ENCODE peak calls at places on chromosomes 3 and 15, in seven cellular contexts. C is NCI-H2081; Q is 8988T; B is CD8-positive, alpha-beta memory T cell; N is stimulated activated CD8-positive, alpha-beta memory T cell treated with anti-CD3 and anti-CD28 coated beads, Interleukin-4, amount 100 ng/mL, for 4 hours; D is NAMALWA; A is HuH-7. P is an unnamed sample.

GRCh38 chr3:154111365-154111764 is 9.8 kb upstream of the ARHGEF26 start:
- DNase-seq in C (no peak), Q (no peak), B (no peak), N (no peak), D (no peak), A (no peak), P (no peak)

GRCh38 chr15:78841307-78841706 is 30.0 kb upstream of the ADAMTS7 start:
- DNase-seq in C (no peak), Q (no peak), B (no peak), N (no peak), D (no peak), A (no peak), P (no peak)

GRCh38 chr15:71195242-71195641 is 80.0 kb downstream of the THSD4 start:
- DNase-seq in C (no peak), Q (peak; percentile 46), B (no peak), N (no peak), D (no peak), A (peak; percentile 28), P (no peak)

GRCh38 chr3:166123576-166123975 is 286.4 kb upstream of the BCHE start:
- DNase-seq in C (no peak), Q (no peak), B (no peak), N (no peak), D (no peak), A (no peak), P (no peak)

GRCh38 chr15:53378096-53378620 is 381.3 kb downstream of the WDR72 start:
- DNase-seq in C (no peak), Q (no peak), B (no peak), N (no peak), D (no peak), A (no peak), P (no peak)

GRCh38 chr3:180762866-180763265 is 83.6 kb upstream of the CCDC39 start:
- DNase-seq in C (no peak), Q (no peak), B (no peak), N (no peak), D (no peak), A (no peak), P (no peak)

GRCh38 chr15:73386238-73386637 is 17.5 kb upstream of the HCN4 start:
- DNase-seq in C (no peak), Q (no peak), B (no peak), N (no peak), D (no peak), A (no peak), P (no peak)

GRCh38 chr15:40859206-40859851 is 14.7 kb downstream of the RHOV start:
- DNase-seq in C (peak; percentile 72), Q (no peak), B (peak; percentile 74), N (peak; percentile 52), D (peak; percentile 87), A (peak; percentile 67), P (peak; percentile 52)

GRCh38 chr15:76060098-76060989 is 559 bp downstream of the TMEM266 start:
- DNase-seq in C (no peak), Q (no peak), B (peak; percentile 35), N (peak; percentile 13), D (peak; percentile 33), A (no peak), P (peak; percentile 13)

GRCh38 chr15:82045179-82045891 is 483 bp downstream of the MEX3B start:
- DNase-seq in C (peak; percentile 36), Q (no peak), B (no peak), N (no peak), D (peak; percentile 36), A (peak; percentile 40), P (no peak)

GRCh38 chr15:75928680-75929608 is 25.3 kb downstream of the FBXO22 start:
- DNase-seq in C (no peak), Q (no peak), B (no peak), N (no peak), D (peak; percentile 75), A (peak; percentile 36), P (no peak)

GRCh38 chr3:194667363-194667762 is 4.6 kb downstream of the LSG1 start:
- DNase-seq in C (no peak), Q (no peak), B (no peak), N (no peak), D (no peak), A (no peak), P (no peak)

GRCh38 chr15:69265347-69265955 is 33.3 kb upstream of the PAQR5 start:
- DNase-seq in C (no peak), Q (no peak), B (no peak), N (no peak), D (peak; percentile 54), A (peak; percentile 40), P (no peak)

GRCh38 chr3:113695426-113695817 is 1.0 kb downstream of the USF3 start:
- DNase-seq in C (no peak), Q (no peak), B (no peak), N (no peak), D (no peak), A (no peak), P (no peak)

GRCh38 chr3:37324752-37325407 is 150.5 kb upstream of the LRRFIP2 start:
- DNase-seq in C (no peak), Q (no peak), B (no peak), N (no peak), D (no peak), A (no peak), P (no peak)

GRCh38 chr15:60605879-60606304 is 127.0 kb upstream of the ICE2 start:
- DNase-seq in C (no peak), Q (no peak), B (no peak), N (no peak), D (no peak), A (no peak), P (no peak)

GRCh38 chr3:58783845-58784244 is 117.3 kb upstream of the FAM3D start:
- DNase-seq in C (no peak), Q (no peak), B (no peak), N (no peak), D (peak; percentile 0), A (no peak), P (no peak)

GRCh38 chr3:14133188-14133800 is 8.4 kb downstream of the TMEM43 start:
- DNase-seq in C (no peak), Q (peak; percentile 8), B (no peak), N (no peak), D (no peak), A (no peak), P (no peak)

GRCh38 chr3:51306093-51306492 is 79.0 kb upstream of the MANF start:
- DNase-seq in C (no peak), Q (no peak), B (no peak), N (no peak), D (no peak), A (no peak), P (no peak)

GRCh38 chr15:63181658-63182057 is 7.7 kb upstream of the RAB8B start:
- DNase-seq in C (no peak), Q (no peak), B (no peak), N (no peak), D (no peak), A (no peak), P (no peak)

GRCh38 chr3:10557783-10558373 is 52.5 kb upstream of the ATP2B2 start:
- DNase-seq in C (no peak), Q (no peak), B (no peak), N (no peak), D (no peak), A (no peak), P (no peak)

GRCh38 chr3:58383476-58383875 is 50.2 kb downstream of the PDHB start:
- DNase-seq in C (no peak), Q (no peak), B (no peak), N (no peak), D (no peak), A (no peak), P (no peak)

GRCh38 chr15:68372291-68372811 is 59.6 kb downstream of the ITGA11 start:
- DNase-seq in C (no peak), Q (peak; percentile 40), B (no peak), N (no peak), D (no peak), A (peak; percentile 51), P (no peak)

GRCh38 chr3:149473314-149473990 is 1.0 kb upstream of the TM4SF4 start:
- DNase-seq in C (no peak), Q (no peak), B (no peak), N (no peak), D (no peak), A (no peak), P (no peak)

GRCh38 chr3:195803309-195803908 is 8.3 kb downstream of the MUC4 start:
- DNase-seq in C (no peak), Q (no peak), B (no peak), N (no peak), D (no peak), A (no peak), P (no peak)

GRCh38 chr15:89104172-89104564 is 15.9 kb downstream of the ABHD2 start:
- DNase-seq in C (no peak), Q (no peak), B (no peak), N (no peak), D (no peak), A (no peak), P (no peak)

GRCh38 chr3:119294889-119295769 is 946 bp downstream of the ARHGAP31 start:
- DNase-seq in C (no peak), Q (no peak), B (peak; percentile 38), N (peak; percentile 54), D (peak; percentile 72), A (peak; percentile 43), P (peak; percentile 51)

GRCh38 chr3:129658156-129658843 is 51.8 kb upstream of the PLXND1 start:
- DNase-seq in C (no peak), Q (no peak), B (no peak), N (no peak), D (no peak), A (no peak), P (no peak)

GRCh38 chr3:129975332-129976090 is 991 bp downstream of the TRH start:
- DNase-seq in C (no peak), Q (no peak), B (no peak), N (no peak), D (no peak), A (no peak), P (no peak)

GRCh38 chr3:37259291-37259690 is 84.9 kb upstream of the LRRFIP2 start:
- DNase-seq in C (no peak), Q (no peak), B (no peak), N (no peak), D (no peak), A (no peak), P (no peak)

GRCh38 chr3:152385761-152386160 is 117.0 kb downstream of the MBNL1 start:
- DNase-seq in C (no peak), Q (no peak), B (no peak), N (no peak), D (no peak), A (no peak), P (no peak)

GRCh38 chr3:125151916-125152315 is 60.6 kb downstream of the SLC12A8 start:
- DNase-seq in C (no peak), Q (no peak), B (no peak), N (no peak), D (no peak), A (no peak), P (no peak)

GRCh38 chr15:73989001-73989798 is 2.9 kb downstream of the STOML1 start:
- DNase-seq in C (no peak), Q (no peak), B (no peak), N (no peak), D (no peak), A (no peak), P (no peak)

GRCh38 chr3:141575879-141576743 is 89.3 kb downstream of the RASA2 start:
- DNase-seq in C (peak; percentile 2), Q (no peak), B (no peak), N (no peak), D (peak; percentile 64), A (peak; percentile 12), P (no peak)

GRCh38 chr3:40043444-40043755 is 234.0 kb downstream of the MYRIP start:
- DNase-seq in C (no peak), Q (no peak), B (no peak), N (no peak), D (no peak), A (no peak), P (no peak)

GRCh38 chr3:154161806-154162205 is 40.6 kb downstream of the ARHGEF26 start:
- DNase-seq in C (no peak), Q (no peak), B (no peak), N (no peak), D (no peak), A (no peak), P (no peak)

P was measured in T-helper 22 cell.